ENCODE peak calls at places on chromosomes 5 and 9, in ten cellular contexts. N is pons, A is iPS-NIHi11, H is Daoy, Q is astrocyte of the spinal cord, O is amygdala, F is KBM-7, P is GM06990, G is RKO, X is gastrocnemius medialis. S is an unnamed sample.

GRCh38 chr5:96066386-96066719 is 104.7 kb upstream of the ELL2 start:
- DNase-seq in N (no peak), A (no peak), H (no peak), Q (no peak), O (no peak), F (no peak), P (no peak), G (no peak), X (no peak), S (no peak)

GRCh38 chr5:30505014-30505886 is 688.2 kb upstream of the CDH6 start:
- DNase-seq in N (peak), A (no peak), H (no peak), Q (peak), O (no peak), F (no peak), P (no peak), G (peak), X (no peak), S (no peak)

GRCh38 chr5:120767171-120767820 is 303.2 kb downstream of the PRR16 start:
- DNase-seq in N (no peak), A (no peak), H (no peak), Q (peak), O (no peak), F (peak), P (no peak), G (no peak), X (no peak), S (no peak)

GRCh38 chr9:124797343-124798103 is 20.6 kb downstream of the OLFML2A start:
- DNase-seq in N (no peak), A (peak), H (no peak), Q (no peak), O (no peak), F (no peak), P (no peak), G (peak), X (peak), S (no peak)

GRCh38 chr9:110443146-110443877 is 105.6 kb upstream of the TXNDC8 start:
- DNase-seq in N (no peak), A (no peak), H (peak), Q (peak), O (no peak), F (no peak), P (no peak), G (no peak), X (no peak), S (no peak)

GRCh38 chr9:100295240-100295639 is 57.5 kb downstream of the TEX10 start:
- DNase-seq in N (no peak), A (no peak), H (no peak), Q (no peak), O (no peak), F (no peak), P (no peak), G (no peak), X (no peak), S (no peak)

GRCh38 chr5:55406292-55406691 is 98.5 kb downstream of the MTREX start:
- DNase-seq in N (no peak), A (no peak), H (no peak), Q (no peak), O (no peak), F (no peak), P (no peak), G (no peak), X (no peak), S (no peak)

GRCh38 chr5:58999804-59000595 is 417.1 kb downstream of the RAB3C start:
- DNase-seq in N (peak), A (peak), H (no peak), Q (no peak), O (peak), F (no peak), P (no peak), G (peak), X (no peak), S (peak)

GRCh38 chr9:35538361-35539234 is 48.7 kb downstream of the RUSC2 start:
- DNase-seq in N (peak), A (peak), H (peak), Q (peak), O (peak), F (no peak), P (no peak), G (no peak), X (peak), S (peak)

GRCh38 chr9:120443489-120443888 is 136.5 kb downstream of the CDK5RAP2 start:
- DNase-seq in N (no peak), A (no peak), H (peak), Q (peak), O (no peak), F (no peak), P (no peak), G (no peak), X (no peak), S (no peak)

GRCh38 chr9:21110708-21111576 is 30.7 kb downstream of the IFNW1 start:
- DNase-seq in N (peak), A (peak), H (no peak), Q (peak), O (no peak), F (peak), P (peak), G (peak), X (no peak), S (peak)

GRCh38 chr9:110604101-110604710 is 24.7 kb upstream of the SVEP1 start:
- DNase-seq in N (peak), A (no peak), H (peak), Q (no peak), O (no peak), F (peak), P (no peak), G (no peak), X (no peak), S (no peak)

GRCh38 chr5:94153736-94154450 is 412.5 kb upstream of the POU5F2 start:
- DNase-seq in N (no peak), A (no peak), H (peak), Q (peak), O (no peak), F (no peak), P (peak), G (no peak), X (no peak), S (no peak)

GRCh38 chr5:80093796-80094195 is 58.6 kb downstream of the THBS4 start:
- DNase-seq in N (no peak), A (no peak), H (no peak), Q (no peak), O (no peak), F (no peak), P (no peak), G (no peak), X (no peak), S (no peak)

GRCh38 chr9:18396102-18396728 is 77.7 kb upstream of the ADAMTSL1 start:
- DNase-seq in N (peak), A (no peak), H (peak), Q (peak), O (no peak), F (peak), P (no peak), G (peak), X (no peak), S (peak)

GRCh38 chr9:132401791-132402190 is 4.8 kb downstream of the TTF1 start:
- DNase-seq in N (no peak), A (no peak), H (no peak), Q (no peak), O (no peak), F (no peak), P (no peak), G (no peak), X (no peak), S (no peak)

GRCh38 chr9:133107961-133108793 is 12.9 kb downstream of the RALGDS start:
- DNase-seq in N (no peak), A (no peak), H (no peak), Q (no peak), O (no peak), F (no peak), P (no peak), G (no peak), X (peak), S (no peak)

GRCh38 chr9:113996531-113997001 is 81.5 kb downstream of the AMBP start:
- DNase-seq in N (no peak), A (no peak), H (no peak), Q (no peak), O (no peak), F (no peak), P (no peak), G (no peak), X (no peak), S (no peak)

GRCh38 chr5:69276422-69277174 is 41.9 kb downstream of the CDK7 start:
- DNase-seq in N (no peak), A (no peak), H (no peak), Q (peak), O (no peak), F (no peak), P (no peak), G (peak), X (no peak), S (no peak)

GRCh38 chr5:388266-389196 is 54.4 kb upstream of the EXOC3 start:
- DNase-seq in N (no peak), A (no peak), H (no peak), Q (no peak), O (no peak), F (no peak), P (no peak), G (no peak), X (no peak), S (no peak)

GRCh38 chr5:91207248-91207647 is 175.9 kb downstream of the ARRDC3 start:
- DNase-seq in N (no peak), A (no peak), H (peak), Q (no peak), O (no peak), F (no peak), P (no peak), G (peak), X (no peak), S (no peak)

GRCh38 chr9:125099816-125100215 is 43.5 kb downstream of the SCAI start:
- DNase-seq in N (no peak), A (no peak), H (no peak), Q (no peak), O (no peak), F (no peak), P (no peak), G (no peak), X (no peak), S (no peak)

GRCh38 chr9:35904966-35905781 is 828 bp upstream of the HRCT1 start:
- DNase-seq in N (no peak), A (no peak), H (peak), Q (peak), O (no peak), F (no peak), P (no peak), G (no peak), X (no peak), S (no peak)